ENCODE peak calls at places on chromosomes 4 and X, in four cellular contexts. J is K562, Z is mammary epithelial cell, H is left ventricle myocardium inferior. Y is an unnamed sample. For H3K4me1, the result is how much of the 10 kb centered on the place peaks cover.

GRCh38 chrX:149853925-149854324 is 27.1 kb upstream of the MAGEA8 start:
- DNase-seq in Z (no peak), J (peak), H (no peak), Y (no peak)

GRCh38 chrX:123184858-123185251 is 777 bp downstream of the GRIA3 start:
- DNase-seq in J (no peak), Z (no peak), H (no peak), Y (no peak)

GRCh38 chr4:142088906-142089305 is 452.5 kb downstream of the IL15 start:
- DNase-seq in Z (no peak), J (no peak), H (no peak), Y (no peak)

GRCh38 chrX:15747626-15748173 is 9.6 kb downstream of the CA5B start:
- DNase-seq in Z (no peak), H (no peak), J (peak), Y (no peak)

GRCh38 chr4:128782875-128783614 is 26.5 kb upstream of the JADE1 start:
- DNase-seq in H (no peak), Z (peak), J (peak), Y (peak)

GRCh38 chrX:134025986-134026731 is 40.8 kb upstream of the GPC3 start:
- DNase-seq in Z (no peak), H (no peak), J (peak), Y (no peak)

GRCh38 chrX:40282901-40283674 is 185.3 kb upstream of the BCOR start:
- DNase-seq in H (no peak), J (no peak), Z (no peak), Y (no peak)

GRCh38 chr4:147589586-147589985 is 27.6 kb upstream of the TMEM184C start:
- DNase-seq in H (no peak), J (no peak), Z (no peak), Y (no peak)

GRCh38 chrX:38666909-38667308 is 105.6 kb downstream of the TSPAN7 start:
- DNase-seq in Z (no peak), H (no peak), J (no peak), Y (no peak)

GRCh38 chrX:116198810-116199209 is 28.3 kb downstream of the AGTR2 start:
- DNase-seq in J (no peak), H (no peak), Z (no peak), Y (no peak)

GRCh38 chr4:156933633-156934258 is 37.9 kb downstream of the PDGFC start:
- DNase-seq in H (no peak), J (no peak), Z (peak), Y (no peak)

GRCh38 chrX:110992611-110993010 is 103.4 kb upstream of the PAK3 start:
- DNase-seq in H (no peak), J (peak), Z (peak), Y (no peak)

GRCh38 chrX:150959557-150959956 is 23.6 kb upstream of the HMGB3 start:
- DNase-seq in H (no peak), Z (no peak), J (no peak), Y (no peak)

GRCh38 chrX:101219840-101220191 is 230 bp downstream of the DRP2 start:
- DNase-seq in Z (no peak), J (no peak), H (no peak), Y (no peak)

GRCh38 chr4:89111833-89112563 is 665 bp downstream of the TIGD2 start:
- DNase-seq in Z (peak), H (no peak), J (peak), Y (no peak)

GRCh38 chrX:100695302-100695701 is 36.6 kb downstream of the SYTL4 start:
- DNase-seq in Z (peak), J (no peak), H (no peak), Y (no peak)

GRCh38 chrX:110259065-110259559 is 58.8 kb downstream of the AMMECR1 start:
- DNase-seq in H (no peak), Z (no peak), J (no peak), Y (no peak)

GRCh38 chr4:52864816-52865215 is 2.7 kb downstream of the RASL11B start:
- DNase-seq in H (no peak), Z (no peak), J (no peak), Y (no peak)

GRCh38 chr4:73442275-73442674 is 6.3 kb downstream of the AFP start:
- DNase-seq in J (no peak), Z (no peak), H (no peak), Y (no peak)

GRCh38 chrX:154592505-154592904 is 7.6 kb downstream of the CTAG1A start:
- DNase-seq in Z (no peak), H (no peak), J (no peak), Y (no peak)

GRCh38 chr4:17722361-17722710 is 59.1 kb downstream of the FAM184B start:
- DNase-seq in H (no peak), J (no peak), Z (no peak), Y (no peak)

GRCh38 chr4:168722391-168722790 is 225.5 kb downstream of the PALLD start:
- DNase-seq in Z (no peak), H (no peak), J (no peak), Y (no peak)

GRCh38 chr4:184437565-184437964 is 36.8 kb downstream of the IRF2 start:
- DNase-seq in J (no peak), H (no peak), Z (no peak), Y (no peak)

GRCh38 chr4:177464026-177464425 is 21.8 kb upstream of the AGA start:
- DNase-seq in H (no peak), J (no peak), Z (no peak), Y (no peak)

GRCh38 chrX:71492086-71493065 is 40.5 kb upstream of the OGT start:
- DNase-seq in J (no peak), Z (peak), H (peak), Y (peak)

GRCh38 chr4:24213936-24214335 is 324.1 kb upstream of the PPARGC1A start:
- DNase-seq in H (no peak), J (no peak), Z (no peak), Y (no peak)

GRCh38 chrX:131792356-131792749 is 230.7 kb upstream of the STK26 start:
- DNase-seq in Z (peak), J (no peak), H (no peak), Y (peak)

GRCh38 chr4:161160718-161161117 is 1003.1 kb downstream of the FSTL5 start:
- DNase-seq in Z (no peak), J (no peak), H (no peak), Y (no peak)

DNA sequence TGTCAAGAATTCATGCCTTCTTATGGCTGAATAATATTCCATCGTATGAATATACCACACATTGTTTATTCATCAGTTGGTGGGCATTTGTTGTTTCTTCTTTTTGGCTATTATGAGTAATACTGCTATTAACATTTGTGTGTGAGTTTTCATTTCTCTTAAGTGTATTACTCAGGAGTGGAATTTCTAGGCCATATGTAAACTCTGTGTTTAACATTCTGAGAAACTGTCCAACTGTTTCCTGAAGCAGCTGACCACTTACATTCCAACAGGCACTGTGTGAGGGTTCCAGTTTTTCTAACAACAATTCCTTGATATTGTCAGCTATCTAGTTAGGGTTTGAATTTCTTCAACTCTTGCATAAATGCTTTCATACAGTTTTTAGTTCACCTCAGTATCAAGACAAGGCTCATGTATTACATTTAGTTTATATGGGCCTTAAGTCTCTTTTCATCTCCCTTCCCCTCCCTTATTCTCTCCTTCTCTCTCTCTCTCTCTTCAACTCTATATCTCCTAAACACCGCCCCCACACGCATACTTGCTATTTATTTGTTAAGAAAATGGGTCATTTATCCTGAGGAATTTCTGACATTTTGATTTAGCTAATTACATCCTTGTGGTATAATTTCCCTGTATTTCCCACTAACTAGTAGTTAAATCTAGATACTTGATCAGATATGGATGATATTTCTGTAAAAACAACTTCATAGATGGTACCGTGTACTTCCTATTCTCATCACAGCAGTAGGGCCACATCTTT is 77.4 kb downstream of the WDR19 start:
- DNase-seq in H (no peak), Z (no peak), J (no peak), Y (no peak)
- H3K4me1 ChIP-seq in H (under half), Z (under half), J (under half), Y (under half)

GRCh38 chr4:76215120-76215519 is 1.5 kb upstream of the SCARB2 start:
- DNase-seq in H (no peak), J (peak), Z (no peak), Y (no peak)

GRCh38 chr4:76214269-76214628 is 625 bp upstream of the SCARB2 start:
- DNase-seq in Z (no peak), J (peak), H (no peak), Y (no peak)

GRCh38 chr4:76212301-76212700 is 1.3 kb downstream of the SCARB2 start:
- DNase-seq in J (no peak), Z (no peak), H (no peak), Y (no peak)

GRCh38 chr4:76212851-76213414 is 691 bp downstream of the SCARB2 start:
- DNase-seq in J (no peak), Z (peak), H (no peak), Y (no peak)

GRCh38 chr4:76213415-76214268 is at the start of gene SCARB2:
- DNase-seq in Z (peak), J (peak), H (peak), Y (peak)
- H3K4me1 ChIP-seq in Z (under half), J (under half), H (half or more), Y (half or more)

GRCh38 chr4:2281575-2282343 is 19.9 kb upstream of the MXD4 start:
- DNase-seq in J (no peak), H (no peak), Z (no peak), Y (no peak)

GRCh38 chr4:2283199-2283711 is 21.3 kb upstream of the MXD4 start:
- DNase-seq in J (no peak), H (no peak), Z (no peak), Y (no peak)

GRCh38 chr4:2284934-2285664 is 23.2 kb upstream of the MXD4 start:
- DNase-seq in H (no peak), J (no peak), Z (peak), Y (peak)

GRCh38 chr4:2285665-2286381 is 23.9 kb upstream of the MXD4 start:
- DNase-seq in Z (no peak), J (no peak), H (peak), Y (peak)

GRCh38 chr4:2284161-2284933 is 22.4 kb upstream of the MXD4 start:
- DNase-seq in Z (no peak), H (peak), J (no peak), Y (no peak)
- H3K4me1 ChIP-seq in Z (under half), H (under half), J (under half), Y (under half)

GRCh38 chrX:2710041-2710471 is 19.0 kb downstream of the CD99 start:
- DNase-seq in J (peak), Z (peak), H (no peak), Y (no peak)
- H3K4me1 ChIP-seq in J (under half), Z (under half), H (half or more), Y (under half)

GRCh38 chr4:152689615-152690501 is 10.1 kb upstream of the TMEM154 start:
- DNase-seq in J (no peak), Z (no peak), H (no peak), Y (no peak)

GRCh38 chr4:152687974-152688599 is 8.3 kb upstream of the TMEM154 start:
- DNase-seq in Z (no peak), H (peak), J (no peak), Y (no peak)

GRCh38 chr4:152684587-152684986 is 4.8 kb upstream of the TMEM154 start:
- DNase-seq in Z (no peak), H (no peak), J (no peak), Y (no peak)

GRCh38 chr4:152684007-152684406 is 4.2 kb upstream of the TMEM154 start:
- DNase-seq in H (peak), J (no peak), Z (no peak), Y (no peak)

DNA sequence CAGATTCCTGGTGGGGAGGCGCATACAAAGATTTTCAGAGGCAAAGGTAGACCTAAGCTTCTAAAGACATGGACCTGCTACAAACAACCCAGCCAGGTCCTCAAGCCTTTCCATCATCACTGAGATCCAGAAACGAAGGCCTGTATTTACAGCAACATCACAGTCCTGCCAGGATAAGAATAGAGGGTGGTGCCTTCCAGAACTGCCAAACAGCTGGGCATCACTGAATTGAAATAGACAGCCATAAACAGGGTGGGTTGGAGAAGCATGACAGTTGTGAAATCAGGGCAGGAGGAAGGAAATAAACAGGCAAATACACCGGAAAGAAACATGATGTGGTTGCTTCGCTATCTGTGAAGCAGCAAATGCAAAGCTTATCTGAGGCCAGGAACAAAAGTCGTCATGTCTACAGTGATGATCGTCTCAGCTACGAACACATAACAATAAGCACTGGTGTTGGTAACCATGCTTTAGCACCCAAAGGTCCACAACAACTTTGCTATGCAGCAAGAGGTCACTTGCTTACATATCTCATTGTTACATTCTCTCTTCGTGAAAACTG is 6.7 kb upstream of the TMEM154 start:
- DNase-seq in Z (no peak), H (no peak), J (no peak), Y (no peak)
- H3K4me1 ChIP-seq in Z (under half), H (half or more), J (under half), Y (under half)

GRCh38 chr4:153522800-153523089 is 56.6 kb downstream of the TMEM131L start:
- DNase-seq in Z (no peak), H (no peak), J (no peak), Y (no peak)

GRCh38 chr4:153520227-153520626 is 54.1 kb downstream of the TMEM131L start:
- DNase-seq in H (no peak), J (no peak), Z (no peak), Y (no peak)

GRCh38 chr4:153520871-153521329 is 54.7 kb downstream of the TMEM131L start:
- DNase-seq in H (no peak), J (peak), Z (no peak), Y (no peak)

GRCh38 chr4:153521995-153522799 is 56.0 kb downstream of the TMEM131L start:
- DNase-seq in J (no peak), H (no peak), Z (no peak), Y (no peak)

GRCh38 chr4:153521467-153521866 is 55.3 kb downstream of the TMEM131L start:
- DNase-seq in J (no peak), H (no peak), Z (no peak), Y (no peak)
- H3K4me1 ChIP-seq in J (under half), H (half or more), Z (under half), Y (half or more)

GRCh38 chrX:121154858-121155404 is 107.5 kb downstream of the GLUD2 start:
- DNase-seq in Z (no peak), H (no peak), J (no peak), Y (no peak)
- H3K4me1 ChIP-seq in Z (under half), H (under half), J (under half), Y (under half)

GRCh38 chr4:39620551-39620950 is 18.1 kb downstream of the SMIM14 start:
- DNase-seq in J (no peak), H (no peak), Z (no peak), Y (no peak)

GRCh38 chr4:39617534-39617933 is 21.1 kb downstream of the SMIM14 start:
- DNase-seq in J (no peak), H (no peak), Z (no peak), Y (no peak)

GRCh38 chr4:39616651-39617050 is 22.0 kb downstream of the SMIM14 start:
- DNase-seq in H (no peak), J (no peak), Z (no peak), Y (no peak)

GRCh38 chr4:39626261-39626660 is 12.4 kb downstream of the SMIM14 start:
- DNase-seq in Z (no peak), J (no peak), H (no peak), Y (no peak)

GRCh38 chr4:39621582-39621981 is 17.1 kb downstream of the SMIM14 start:
- DNase-seq in Z (peak), J (peak), H (no peak), Y (peak)
- H3K4me1 ChIP-seq in Z (under half), J (under half), H (under half), Y (under half)